ENCODE peak calls at places on chromosomes 2 and 18, in seven cellular contexts. C is fibroblast of villous mesenchyme; M is kidney epithelial cell; D is fibroblast of mammary gland; I is uterus; X is AG09309; G is CD8-positive, alpha-beta T cell. A is an unnamed sample.

GRCh38 chr18:58862851-58863538 is 1.7 kb upstream of the ZNF532 start:
- DNase-seq in C (peak), M (no peak), D (peak), I (peak), X (no peak), G (no peak), A (peak)

GRCh38 chr2:81583311-81584108 is 1279.0 kb upstream of the LRRTM1 start:
- DNase-seq in C (no peak), M (no peak), D (no peak), I (no peak), X (no peak), G (no peak), A (no peak)

GRCh38 chr2:238136820-238137537 is 1.5 kb upstream of the KLHL30 start:
- DNase-seq in C (peak), M (no peak), D (peak), I (no peak), X (peak), G (no peak), A (no peak)

GRCh38 chr2:159084395-159085370 is 116.2 kb downstream of the TANC1 start:
- DNase-seq in C (no peak), M (no peak), D (peak), I (no peak), X (no peak), G (no peak), A (peak)

GRCh38 chr2:59236723-59237122 is 995.6 kb upstream of the FANCL start:
- DNase-seq in C (peak), M (no peak), D (peak), I (no peak), X (peak), G (no peak), A (no peak)

GRCh38 chr18:55136864-55137263 is 177.6 kb upstream of the CCDC68 start:
- DNase-seq in C (no peak), M (no peak), D (no peak), I (no peak), X (no peak), G (no peak), A (peak)

GRCh38 chr18:48459471-48459870 is 50.3 kb upstream of the ZBTB7C start:
- DNase-seq in C (no peak), M (no peak), D (no peak), I (no peak), X (no peak), G (no peak), A (no peak)

GRCh38 chr2:122206101-122206500 is 450.6 kb downstream of the TSN start:
- DNase-seq in C (no peak), M (no peak), D (peak), I (no peak), X (no peak), G (no peak), A (no peak)

GRCh38 chr2:45885111-45885685 is 233.7 kb downstream of the PRKCE start:
- DNase-seq in C (peak), M (no peak), D (no peak), I (no peak), X (no peak), G (no peak), A (no peak)

GRCh38 chr2:74516070-74516633 is 1.9 kb downstream of the TLX2 start:
- DNase-seq in C (peak), M (no peak), D (peak), I (no peak), X (no peak), G (peak), A (no peak)

GRCh38 chr18:46917808-46918600 is 602 bp downstream of the KATNAL2 start:
- DNase-seq in C (peak), M (no peak), D (peak), I (peak), X (no peak), G (no peak), A (peak)

GRCh38 chr2:196234672-196235071 is 63.3 kb upstream of the STK17B start:
- DNase-seq in C (peak), M (no peak), D (peak), I (no peak), X (peak), G (no peak), A (peak)

GRCh38 chr2:17539993-17540812 is at the start of gene VSNL1:
- DNase-seq in C (peak), M (peak), D (peak), I (peak), X (no peak), G (no peak), A (peak)

GRCh38 chr2:171807130-171807529 is 86.9 kb downstream of the SLC25A12 start:
- DNase-seq in C (no peak), M (no peak), D (no peak), I (no peak), X (no peak), G (no peak), A (no peak)

GRCh38 chr2:195683174-195683573 is 26.1 kb downstream of the SLC39A10 start:
- DNase-seq in C (peak), M (no peak), D (peak), I (no peak), X (peak), G (no peak), A (peak)

GRCh38 chr18:78414302-78414701 is 565.3 kb upstream of the SALL3 start:
- DNase-seq in C (no peak), M (no peak), D (no peak), I (no peak), X (no peak), G (no peak), A (no peak)

GRCh38 chr18:43587538-43588153 is 310.4 kb upstream of the SYT4 start:
- DNase-seq in C (peak), M (no peak), D (peak), I (no peak), X (peak), G (no peak), A (peak)

GRCh38 chr2:37625156-37625555 is 46.3 kb downstream of the CDC42EP3 start:
- DNase-seq in C (no peak), M (no peak), D (peak), I (no peak), X (no peak), G (no peak), A (peak)

DNA sequence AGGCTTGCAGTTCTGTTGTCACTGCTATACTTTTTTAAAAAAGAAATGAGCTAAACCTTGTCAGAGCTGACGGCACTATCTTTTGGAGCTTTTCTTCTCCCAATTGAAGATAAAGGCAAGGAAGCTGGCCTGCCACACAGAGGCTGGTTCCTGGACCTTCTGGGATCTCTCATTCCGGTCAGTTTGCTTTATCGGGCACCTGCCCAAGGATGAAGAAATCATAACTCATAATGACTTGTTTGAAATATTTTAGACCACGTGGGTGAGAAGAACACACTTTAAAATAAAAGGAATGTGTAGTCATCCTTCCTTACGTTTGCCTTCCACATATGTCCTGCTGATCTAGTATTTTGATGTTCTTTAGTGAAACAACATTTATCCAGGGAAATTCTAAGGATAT is 535.7 kb downstream of the DCC start:
- DNase-seq in C (no peak), M (no peak), D (no peak), I (no peak), X (no peak), G (no peak), A (no peak)
- TF ChIP-seq CTCF in C (no peak), M (no peak), D (no peak), I (no peak), X (no peak), G (no peak), A (no peak)

GRCh38 chr2:169569948-169570347 is 3.7 kb downstream of the FASTKD1 start:
- DNase-seq in C (no peak), M (no peak), D (no peak), I (no peak), X (no peak), G (no peak), A (no peak)

GRCh38 chr2:169573160-169573973 is at the start of gene FASTKD1:
- DNase-seq in C (peak), M (peak), D (peak), I (peak), X (peak), G (peak), A (peak)

GRCh38 chr2:169572189-169572588 is 1.5 kb downstream of the FASTKD1 start:
- DNase-seq in C (no peak), M (no peak), D (no peak), I (no peak), X (no peak), G (no peak), A (no peak)

GRCh38 chr2:169572821-169573159 is 875 bp downstream of the FASTKD1 start:
- DNase-seq in C (no peak), M (no peak), D (no peak), I (no peak), X (no peak), G (no peak), A (peak)

DNA sequence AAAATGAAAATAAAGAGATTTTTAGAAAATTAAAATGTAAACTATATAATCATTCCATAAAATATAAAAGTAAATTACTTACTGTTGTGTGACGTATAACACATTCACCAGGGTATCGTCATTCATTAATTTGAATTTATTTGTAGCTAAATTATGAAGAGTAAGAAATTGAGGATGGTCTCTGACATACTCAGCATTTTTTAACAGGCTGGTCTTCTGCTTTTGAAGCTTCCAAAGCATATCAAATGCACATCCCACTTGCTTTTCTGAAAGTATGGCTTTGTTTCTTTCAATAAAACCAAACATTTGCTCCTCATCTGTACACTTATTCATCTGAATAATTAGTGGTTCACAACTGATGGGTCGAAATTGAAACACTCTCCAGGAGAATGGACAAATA is 2.1 kb downstream of the FASTKD1 start:
- DNase-seq in C (no peak), M (no peak), D (no peak), I (no peak), X (no peak), G (no peak), A (no peak)
- H3K4me3 ChIP-seq in C (no peak), M (no peak), D (no peak), I (no peak), X (no peak), G (no peak), A (no peak)

GRCh38 chr2:20590704-20591515 is 60.0 kb downstream of the HS1BP3 start:
- DNase-seq in C (no peak), M (no peak), D (no peak), I (peak), X (no peak), G (no peak), A (no peak)
- TF ChIP-seq CTCF in C (no peak), M (no peak), D (no peak), I (no peak), X (no peak), G (no peak), A (no peak)

DNA sequence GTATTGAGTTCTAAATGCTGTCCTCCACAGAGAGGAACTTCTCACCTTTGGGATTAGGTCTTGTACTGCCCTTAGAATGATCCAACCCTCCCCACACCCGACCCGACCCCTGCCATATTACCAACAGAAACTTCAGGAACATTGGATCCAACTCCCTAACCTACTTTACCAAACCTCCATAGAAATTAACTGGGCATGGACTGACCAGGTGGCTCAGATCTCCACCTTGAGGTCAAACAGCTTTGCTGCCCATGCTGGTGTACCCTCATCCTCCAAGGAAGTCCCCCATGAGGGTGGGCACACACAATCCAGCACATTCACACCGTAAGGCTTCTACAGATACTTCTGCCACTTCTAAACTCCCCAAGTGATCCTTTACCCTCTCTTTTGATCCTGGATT is 21.5 kb downstream of the NFE2L2 start:
- DNase-seq in C (no peak), M (no peak), D (no peak), I (no peak), X (no peak), G (no peak), A (no peak)
- H3K4me3 ChIP-seq in C (peak), M (no peak), D (no peak), I (no peak), X (no peak), G (no peak), A (no peak)

GRCh38 chr2:43131890-43132522 is 94.4 kb downstream of the ZFP36L2 start:
- DNase-seq in C (no peak), M (no peak), D (no peak), I (no peak), X (no peak), G (no peak), A (no peak)
- TF ChIP-seq CTCF in C (no peak), M (no peak), D (no peak), I (no peak), X (no peak), G (no peak), A (no peak)

DNA sequence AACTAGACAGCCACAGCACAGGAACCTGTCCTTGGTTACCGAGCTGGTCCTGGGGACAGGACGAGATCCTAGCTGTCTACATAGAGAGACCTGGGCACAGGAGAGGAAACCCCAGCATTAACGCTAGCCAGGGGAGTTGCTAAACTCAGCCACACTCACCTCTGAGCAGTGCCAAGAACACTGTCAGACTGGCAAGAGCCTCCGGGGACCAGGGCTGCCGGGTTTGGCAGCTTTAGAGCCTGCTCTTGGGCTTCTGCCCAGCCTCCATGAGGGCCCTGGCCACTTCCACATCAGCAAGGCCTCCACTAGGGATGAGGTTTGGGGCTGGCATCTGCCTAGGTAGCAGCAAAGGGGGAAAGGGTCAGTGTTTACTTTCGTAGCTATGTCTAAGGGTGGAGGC is 6.7 kb downstream of the TMBIM1 start:
- DNase-seq in C (peak), M (no peak), D (peak), I (no peak), X (peak), G (no peak), A (peak)
- H3K4me3 ChIP-seq in C (peak), M (no peak), D (no peak), I (no peak), X (peak), G (peak), A (no peak)

DNA sequence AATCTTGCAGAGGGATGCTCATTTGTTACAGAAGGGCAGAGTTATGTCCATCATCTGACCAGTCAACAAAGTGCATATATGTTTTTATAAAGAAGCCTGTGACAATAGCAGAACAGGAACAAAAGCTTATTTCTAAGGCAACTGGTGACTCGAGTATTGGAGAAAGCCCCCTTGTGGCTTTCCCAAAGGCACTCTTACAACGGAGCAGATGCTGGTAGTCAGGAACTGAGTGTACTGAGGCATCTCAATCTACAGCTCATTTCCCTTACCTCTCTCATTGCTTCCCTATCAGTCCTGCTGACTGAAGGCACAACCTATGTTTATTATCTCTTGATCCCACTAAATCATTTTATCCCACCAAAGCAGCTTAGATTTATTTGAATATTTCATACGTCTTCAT is 557.1 kb upstream of the CHAC2 start:
- DNase-seq in C (no peak), M (no peak), D (no peak), I (no peak), X (no peak), G (no peak), A (no peak)
- TF ChIP-seq CTCF in C (peak), M (peak), D (no peak), I (no peak), X (peak), G (no peak), A (peak)

GRCh38 chr2:227785293-227785692 is 28.3 kb upstream of the CCL20 start:
- DNase-seq in C (no peak), M (no peak), D (no peak), I (no peak), X (no peak), G (no peak), A (no peak)
- H3K4me3 ChIP-seq in C (no peak), M (no peak), D (no peak), I (no peak), X (no peak), G (no peak), A (no peak)